ENCODE peak calls at places on chromosomes 16 and 17, in nine cellular contexts. One of them, this sample, is unnamed.

GRCh38 chr17:19757536-19758180 is 9.6 kb upstream of the ALDH3A1 start:
- DNase-seq in gastrocnemius medialis: no peak
- DNase-seq in sigmoid colon: peak; percentile 38
- DNase-seq in transverse colon: no peak
- DNase-seq in heart left ventricle: no peak
- DNase-seq in GM12878: no peak
- DNase-seq in adrenal gland: no peak
- DNase-seq in K562: no peak
- DNase-seq in body of pancreas: no peak
- DNase-seq in this sample: no peak

GRCh38 chr17:79809530-79810137 is 12.8 kb upstream of the CBX8 start:
- DNase-seq in K562: no peak
- DNase-seq in GM12878: no peak
- DNase-seq in body of pancreas: peak; percentile 60
- DNase-seq in heart left ventricle: no peak
- DNase-seq in gastrocnemius medialis: no peak
- DNase-seq in transverse colon: peak; percentile 53
- DNase-seq in adrenal gland: no peak
- DNase-seq in sigmoid colon: peak; percentile 66
- DNase-seq in this sample: peak; percentile 67

GRCh38 chr17:18225562-18226283 is at the start of gene LLGL1:
- DNase-seq in adrenal gland: no peak
- DNase-seq in K562: peak; percentile 32
- DNase-seq in body of pancreas: no peak
- DNase-seq in GM12878: no peak
- DNase-seq in sigmoid colon: no peak
- DNase-seq in gastrocnemius medialis: no peak
- DNase-seq in transverse colon: no peak
- DNase-seq in heart left ventricle: no peak
- DNase-seq in this sample: peak; percentile 8

GRCh38 chr16:84045818-84046470 is 3.3 kb upstream of the SLC38A8 start:
- DNase-seq in body of pancreas: no peak
- DNase-seq in K562: no peak
- DNase-seq in GM12878: no peak
- DNase-seq in sigmoid colon: peak; percentile 56
- DNase-seq in gastrocnemius medialis: no peak
- DNase-seq in adrenal gland: no peak
- DNase-seq in transverse colon: no peak
- DNase-seq in heart left ventricle: peak; percentile 20
- DNase-seq in this sample: no peak

GRCh38 chr17:864315-864714 is 82.2 kb downstream of the MRM3 start:
- DNase-seq in body of pancreas: no peak
- DNase-seq in sigmoid colon: no peak
- DNase-seq in adrenal gland: no peak
- DNase-seq in GM12878: no peak
- DNase-seq in K562: no peak
- DNase-seq in heart left ventricle: no peak
- DNase-seq in gastrocnemius medialis: no peak
- DNase-seq in transverse colon: no peak
- DNase-seq in this sample: no peak

GRCh38 chr16:3026609-3027487 is 3.0 kb downstream of the THOC6 start:
- DNase-seq in gastrocnemius medialis: no peak
- DNase-seq in transverse colon: no peak
- DNase-seq in body of pancreas: peak; percentile 49
- DNase-seq in sigmoid colon: no peak
- DNase-seq in adrenal gland: no peak
- DNase-seq in GM12878: no peak
- DNase-seq in heart left ventricle: no peak
- DNase-seq in K562: no peak
- DNase-seq in this sample: no peak

GRCh38 chr17:77726549-77726957 is 231.9 kb upstream of the TNRC6C start:
- DNase-seq in sigmoid colon: no peak
- DNase-seq in gastrocnemius medialis: no peak
- DNase-seq in GM12878: no peak
- DNase-seq in transverse colon: no peak
- DNase-seq in K562: no peak
- DNase-seq in adrenal gland: no peak
- DNase-seq in body of pancreas: no peak
- DNase-seq in heart left ventricle: no peak
- DNase-seq in this sample: no peak

GRCh38 chr17:16304832-16305231 is 48.4 kb downstream of the CENPV start:
- DNase-seq in heart left ventricle: no peak
- DNase-seq in gastrocnemius medialis: no peak
- DNase-seq in adrenal gland: no peak
- DNase-seq in GM12878: no peak
- DNase-seq in K562: peak; percentile 54
- DNase-seq in transverse colon: no peak
- DNase-seq in sigmoid colon: no peak
- DNase-seq in body of pancreas: no peak
- DNase-seq in this sample: no peak

GRCh38 chr17:68346448-68346847 is 55.2 kb downstream of the ARSG start:
- DNase-seq in gastrocnemius medialis: no peak
- DNase-seq in transverse colon: peak; percentile 62
- DNase-seq in sigmoid colon: no peak
- DNase-seq in heart left ventricle: peak; percentile 47
- DNase-seq in K562: no peak
- DNase-seq in adrenal gland: no peak
- DNase-seq in body of pancreas: no peak
- DNase-seq in GM12878: peak; percentile 24
- DNase-seq in this sample: no peak

GRCh38 chr17:45873728-45874127 is 20.6 kb upstream of the MAPT start:
- DNase-seq in body of pancreas: no peak
- DNase-seq in heart left ventricle: no peak
- DNase-seq in adrenal gland: no peak
- DNase-seq in gastrocnemius medialis: no peak
- DNase-seq in GM12878: no peak
- DNase-seq in K562: no peak
- DNase-seq in sigmoid colon: no peak
- DNase-seq in transverse colon: no peak
- DNase-seq in this sample: no peak

DNA sequence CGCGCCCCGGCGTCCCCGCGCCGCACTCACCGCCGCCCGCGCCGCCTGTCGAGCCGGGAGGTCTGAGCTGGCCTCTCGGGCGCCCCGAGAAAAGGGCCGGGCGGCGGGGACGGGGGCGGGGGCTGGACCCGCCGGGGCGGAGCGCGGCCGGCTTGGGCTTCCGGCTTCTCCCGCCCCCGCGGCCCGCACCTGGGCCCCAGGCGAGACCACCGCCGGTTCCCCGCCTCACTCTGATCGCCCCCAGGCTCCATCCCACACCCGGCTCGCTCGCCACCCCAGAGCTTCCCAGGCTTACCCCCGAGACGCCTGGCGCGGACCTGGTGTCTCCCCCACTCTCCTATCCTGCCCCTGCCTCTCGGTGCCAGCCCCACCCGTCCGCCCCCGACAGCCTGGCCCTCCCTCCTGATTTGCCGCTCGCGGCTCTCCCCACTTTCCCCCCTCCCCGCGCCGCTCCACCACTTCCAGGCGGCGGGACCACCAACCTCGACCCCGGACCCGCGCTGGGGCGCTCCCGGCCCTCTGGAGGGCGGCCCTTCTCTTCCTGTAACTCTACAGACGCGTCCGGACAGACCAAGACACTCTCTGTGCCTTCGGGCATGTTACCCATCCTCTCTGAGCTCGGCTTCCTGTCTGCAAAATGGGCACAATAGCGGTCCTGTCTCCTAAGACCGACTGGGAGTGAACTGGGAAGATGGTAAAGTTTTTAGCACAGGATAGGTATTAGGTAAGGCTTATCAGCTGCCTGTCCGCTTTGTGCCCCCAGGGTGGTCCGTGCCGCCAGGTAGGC is at the start of gene LITAF:
- DNase-seq in gastrocnemius medialis: peak; percentile 25
- DNase-seq in GM12878: no peak
- DNase-seq in body of pancreas: peak; percentile 70
- DNase-seq in heart left ventricle: peak; percentile 73
- DNase-seq in sigmoid colon: peak; percentile 81
- DNase-seq in K562: peak; percentile 55
- DNase-seq in adrenal gland: peak; percentile 36
- DNase-seq in transverse colon: peak; percentile 76
- DNase-seq in this sample: peak; percentile 74
- TF ChIP-seq POLR2A in gastrocnemius medialis: no peak
- TF ChIP-seq POLR2A in GM12878: peak; percentile 81
- TF ChIP-seq POLR2A in body of pancreas: peak; percentile 75
- TF ChIP-seq POLR2A in heart left ventricle: no peak
- TF ChIP-seq POLR2A in sigmoid colon: no peak
- TF ChIP-seq POLR2A in K562: no peak
- TF ChIP-seq POLR2A in adrenal gland: peak; percentile 61
- TF ChIP-seq POLR2A in transverse colon: peak; percentile 52
- TF ChIP-seq POLR2A in this sample: peak; percentile 88

GRCh38 chr17:29177871-29178749 is 2.1 kb downstream of the MYO18A start:
- DNase-seq in sigmoid colon: no peak
- DNase-seq in body of pancreas: peak; percentile 48
- DNase-seq in K562: peak; percentile 92
- DNase-seq in gastrocnemius medialis: no peak
- DNase-seq in heart left ventricle: peak; percentile 42
- DNase-seq in GM12878: no peak
- DNase-seq in transverse colon: peak; percentile 74
- DNase-seq in adrenal gland: peak; percentile 23
- DNase-seq in this sample: peak; percentile 16

GRCh38 chr17:29176500-29177351 is 3.5 kb downstream of the MYO18A start:
- DNase-seq in transverse colon: peak; percentile 82
- DNase-seq in body of pancreas: peak; percentile 94
- DNase-seq in sigmoid colon: peak; percentile 84
- DNase-seq in heart left ventricle: peak; percentile 63
- DNase-seq in gastrocnemius medialis: peak; percentile 73
- DNase-seq in GM12878: no peak
- DNase-seq in adrenal gland: peak; percentile 68
- DNase-seq in K562: peak; percentile 91
- DNase-seq in this sample: peak; percentile 86

GRCh38 chr17:29179232-29180036 is 764 bp downstream of the MYO18A start:
- DNase-seq in gastrocnemius medialis: no peak
- DNase-seq in transverse colon: peak; percentile 88
- DNase-seq in sigmoid colon: no peak
- DNase-seq in K562: peak; percentile 97
- DNase-seq in GM12878: no peak
- DNase-seq in heart left ventricle: peak; percentile 81
- DNase-seq in adrenal gland: peak; percentile 35
- DNase-seq in body of pancreas: peak; percentile 89
- DNase-seq in this sample: peak; percentile 77

GRCh38 chr17:29178750-29179231 is 1.4 kb downstream of the MYO18A start:
- DNase-seq in body of pancreas: peak; percentile 64
- DNase-seq in gastrocnemius medialis: no peak
- DNase-seq in adrenal gland: no peak
- DNase-seq in sigmoid colon: no peak
- DNase-seq in GM12878: no peak
- DNase-seq in transverse colon: peak; percentile 62
- DNase-seq in heart left ventricle: no peak
- DNase-seq in K562: no peak
- DNase-seq in this sample: peak; percentile 44

GRCh38 chr17:29177541-29177870 is 2.7 kb downstream of the MYO18A start:
- DNase-seq in gastrocnemius medialis: no peak
- DNase-seq in adrenal gland: no peak
- DNase-seq in GM12878: no peak
- DNase-seq in transverse colon: no peak
- DNase-seq in sigmoid colon: no peak
- DNase-seq in body of pancreas: no peak
- DNase-seq in K562: no peak
- DNase-seq in heart left ventricle: no peak
- DNase-seq in this sample: no peak
- H3K4me1 ChIP-seq in gastrocnemius medialis: peaks cover 26% of the 10 kb centered on the region
- H3K4me1 ChIP-seq in adrenal gland: peaks cover 10% of the 10 kb centered on the region
- H3K4me1 ChIP-seq in GM12878: peaks cover 17% of the 10 kb centered on the region
- H3K4me1 ChIP-seq in transverse colon: peaks cover 48% of the 10 kb centered on the region
- H3K4me1 ChIP-seq in sigmoid colon: peaks cover 48% of the 10 kb centered on the region
- H3K4me1 ChIP-seq in body of pancreas: peaks cover 49% of the 10 kb centered on the region
- H3K4me1 ChIP-seq in K562: peaks cover 33% of the 10 kb centered on the region
- H3K4me1 ChIP-seq in heart left ventricle: peaks cover 6% of the 10 kb centered on the region
- H3K4me1 ChIP-seq in this sample: peaks cover 43% of the 10 kb centered on the region

GRCh38 chr16:35691057-35691456 is 2231.6 kb downstream of the TP53TG3F start:
- DNase-seq in adrenal gland: no peak
- DNase-seq in sigmoid colon: no peak
- DNase-seq in gastrocnemius medialis: no peak
- DNase-seq in K562: no peak
- DNase-seq in transverse colon: no peak
- DNase-seq in heart left ventricle: no peak
- DNase-seq in GM12878: no peak
- DNase-seq in body of pancreas: no peak
- DNase-seq in this sample: no peak

GRCh38 chr16:35692824-35693223 is 2233.4 kb downstream of the TP53TG3F start:
- DNase-seq in gastrocnemius medialis: no peak
- DNase-seq in sigmoid colon: no peak
- DNase-seq in adrenal gland: no peak
- DNase-seq in K562: no peak
- DNase-seq in GM12878: no peak
- DNase-seq in heart left ventricle: no peak
- DNase-seq in transverse colon: no peak
- DNase-seq in body of pancreas: no peak
- DNase-seq in this sample: no peak

GRCh38 chr16:35687781-35688180 is 2228.4 kb downstream of the TP53TG3F start:
- DNase-seq in gastrocnemius medialis: no peak
- DNase-seq in adrenal gland: no peak
- DNase-seq in body of pancreas: no peak
- DNase-seq in GM12878: no peak
- DNase-seq in heart left ventricle: no peak
- DNase-seq in K562: no peak
- DNase-seq in transverse colon: no peak
- DNase-seq in sigmoid colon: no peak
- DNase-seq in this sample: no peak

GRCh38 chr16:35689764-35690163 is 2230.4 kb downstream of the TP53TG3F start:
- DNase-seq in sigmoid colon: no peak
- DNase-seq in gastrocnemius medialis: no peak
- DNase-seq in GM12878: no peak
- DNase-seq in heart left ventricle: no peak
- DNase-seq in adrenal gland: no peak
- DNase-seq in K562: no peak
- DNase-seq in body of pancreas: no peak
- DNase-seq in transverse colon: no peak
- DNase-seq in this sample: no peak

GRCh38 chr16:35690413-35690812 is 2231.0 kb downstream of the TP53TG3F start:
- DNase-seq in gastrocnemius medialis: no peak
- DNase-seq in heart left ventricle: no peak
- DNase-seq in K562: no peak
- DNase-seq in GM12878: no peak
- DNase-seq in adrenal gland: no peak
- DNase-seq in sigmoid colon: no peak
- DNase-seq in body of pancreas: no peak
- DNase-seq in transverse colon: no peak
- DNase-seq in this sample: no peak
- H3K9me3 ChIP-seq in gastrocnemius medialis: no peaks in the 10 kb centered on the region
- H3K9me3 ChIP-seq in heart left ventricle: peaks cover 6% of the 10 kb centered on the region
- H3K9me3 ChIP-seq in K562: no peaks in the 10 kb centered on the region
- H3K9me3 ChIP-seq in GM12878: no peaks in the 10 kb centered on the region
- H3K9me3 ChIP-seq in adrenal gland: no peaks in the 10 kb centered on the region
- H3K9me3 ChIP-seq in sigmoid colon: peaks cover 7% of the 10 kb centered on the region
- H3K9me3 ChIP-seq in body of pancreas: no peaks in the 10 kb centered on the region
- H3K9me3 ChIP-seq in transverse colon: peaks cover 15% of the 10 kb centered on the region
- H3K9me3 ChIP-seq in this sample: no peaks in the 10 kb centered on the region

GRCh38 chr17:65122836-65123756 is 14.1 kb upstream of the RGS9 start:
- DNase-seq in body of pancreas: peak; percentile 85
- DNase-seq in GM12878: peak; percentile 66
- DNase-seq in transverse colon: peak; percentile 87
- DNase-seq in K562: peak; percentile 93
- DNase-seq in gastrocnemius medialis: peak; percentile 62
- DNase-seq in sigmoid colon: peak; percentile 91
- DNase-seq in adrenal gland: peak; percentile 89
- DNase-seq in heart left ventricle: peak; percentile 86
- DNase-seq in this sample: peak; percentile 77
- TF ChIP-seq POLR2A in body of pancreas: peak; percentile 46
- TF ChIP-seq POLR2A in GM12878: peak; percentile 90
- TF ChIP-seq POLR2A in transverse colon: peak; percentile 71
- TF ChIP-seq POLR2A in K562: peak; percentile 87
- TF ChIP-seq POLR2A in gastrocnemius medialis: peak; percentile 19
- TF ChIP-seq POLR2A in sigmoid colon: peak; percentile 59
- TF ChIP-seq POLR2A in adrenal gland: peak; percentile 84
- TF ChIP-seq POLR2A in heart left ventricle: no peak
- TF ChIP-seq POLR2A in this sample: peak; percentile 61

GRCh38 chr17:21127508-21128077 is 829 bp downstream of the DHRS7B start:
- DNase-seq in body of pancreas: no peak
- DNase-seq in sigmoid colon: no peak
- DNase-seq in heart left ventricle: no peak
- DNase-seq in transverse colon: no peak
- DNase-seq in K562: no peak
- DNase-seq in adrenal gland: no peak
- DNase-seq in gastrocnemius medialis: no peak
- DNase-seq in GM12878: no peak
- DNase-seq in this sample: no peak
- H3K4me1 ChIP-seq in body of pancreas: peaks cover 13% of the 10 kb centered on the region
- H3K4me1 ChIP-seq in sigmoid colon: peaks cover 27% of the 10 kb centered on the region
- H3K4me1 ChIP-seq in heart left ventricle: peaks cover 4% of the 10 kb centered on the region
- H3K4me1 ChIP-seq in transverse colon: peaks cover 5% of the 10 kb centered on the region
- H3K4me1 ChIP-seq in K562: peaks cover 7% of the 10 kb centered on the region
- H3K4me1 ChIP-seq in adrenal gland: peaks cover 6% of the 10 kb centered on the region
- H3K4me1 ChIP-seq in gastrocnemius medialis: peaks cover 30% of the 10 kb centered on the region
- H3K4me1 ChIP-seq in GM12878: no peaks in the 10 kb centered on the region
- H3K4me1 ChIP-seq in this sample: peaks cover 7% of the 10 kb centered on the region